ENCODE peak calls at places on chromosome 18, in seven cellular contexts. T is CD8-positive, alpha-beta T cell; X is IMR-90; Y is OCI-LY7; N is prostate gland; Z is K562; D is testis. R is an unnamed sample.

GRCh38 chr18:48902023-48902855 is 48.5 kb downstream of the SMAD7 start:
- DNase-seq in N (peak; percentile 56), T (no peak), D (peak; percentile 79), Z (peak; percentile 78), Y (no peak), X (peak; percentile 91), R (peak; percentile 78)

GRCh38 chr18:76349067-76349715 is 145.9 kb downstream of the ZNF516 start:
- DNase-seq in Y (peak; percentile 50), D (peak; percentile 88), T (peak; percentile 59), Z (peak; percentile 68), X (peak; percentile 67), N (peak; percentile 74), R (peak; percentile 73)

GRCh38 chr18:31740180-31740579 is 20.5 kb downstream of the SLC25A52 start:
- DNase-seq in N (no peak), D (no peak), X (no peak), Z (no peak), T (no peak), Y (peak; percentile 5), R (no peak)

GRCh38 chr18:11852048-11852341 is 782 bp downstream of the CHMP1B start:
- DNase-seq in T (peak; percentile 63), X (no peak), D (no peak), N (no peak), Y (no peak), Z (no peak), R (no peak)

GRCh38 chr18:50869150-50869549 is 9.8 kb upstream of the ME2 start:
- DNase-seq in N (no peak), X (no peak), D (no peak), Z (no peak), Y (no peak), T (no peak), R (no peak)

GRCh38 chr18:46167971-46168370 is 63.8 kb downstream of the HAUS1 start:
- DNase-seq in X (no peak), N (no peak), D (no peak), T (no peak), Y (peak; percentile 88), Z (no peak), R (peak; percentile 51)

GRCh38 chr18:62554083-62554815 is 31.4 kb downstream of the ZCCHC2 start:
- DNase-seq in N (no peak), Y (no peak), Z (no peak), T (no peak), D (no peak), X (no peak), R (no peak)

GRCh38 chr18:11521853-11522252 is 87.5 kb upstream of the SLC35G4 start:
- DNase-seq in Z (no peak), Y (no peak), T (no peak), D (no peak), N (no peak), X (no peak), R (no peak)

GRCh38 chr18:55265916-55266488 is 306.7 kb upstream of the CCDC68 start:
- DNase-seq in X (peak; percentile 27), N (no peak), Y (no peak), T (no peak), D (no peak), Z (no peak), R (no peak)

GRCh38 chr18:76588591-76589303 is 93.7 kb upstream of the ZNF516 start:
- DNase-seq in T (no peak), Y (no peak), N (no peak), D (peak; percentile 72), X (no peak), Z (no peak), R (no peak)

GRCh38 chr18:50879302-50880107 is 587 bp downstream of the ME2 start:
- DNase-seq in X (peak; percentile 38), D (peak; percentile 50), Z (peak; percentile 44), T (peak; percentile 20), N (peak; percentile 25), Y (peak; percentile 26), R (peak; percentile 53)

GRCh38 chr18:40431071-40431998 is 1523.7 kb upstream of the PIK3C3 start:
- DNase-seq in D (no peak), Z (no peak), X (no peak), Y (no peak), T (no peak), N (no peak), R (no peak)

GRCh38 chr18:39701071-39701783 is 2135.6 kb upstream of the CELF4 start:
- DNase-seq in N (no peak), Z (no peak), X (peak; percentile 8), T (no peak), D (no peak), Y (no peak), R (no peak)

GRCh38 chr18:56869189-56869777 is 218.1 kb downstream of the WDR7 start:
- DNase-seq in T (no peak), X (peak; percentile 73), Z (peak; percentile 32), Y (peak; percentile 52), N (no peak), D (no peak), R (no peak)

GRCh38 chr18:38847326-38847725 is 1281.7 kb upstream of the CELF4 start:
- DNase-seq in D (no peak), Z (no peak), X (no peak), T (no peak), N (no peak), Y (no peak), R (no peak)

GRCh38 chr18:51491678-51492372 is 294.3 kb upstream of the MEX3C start:
- DNase-seq in X (no peak), N (no peak), Z (no peak), Y (no peak), D (no peak), T (no peak), R (no peak)

GRCh38 chr18:55522011-55522410 is 66.0 kb downstream of the TCF4 start:
- DNase-seq in D (no peak), Y (peak; percentile 32), T (no peak), N (no peak), Z (peak; percentile 71), X (no peak), R (peak; percentile 35)

GRCh38 chr18:54740146-54740844 is 88.0 kb upstream of the RAB27B start:
- DNase-seq in T (no peak), X (peak; percentile 82), D (no peak), Y (no peak), Z (no peak), N (no peak), R (no peak)

GRCh38 chr18:36572135-36572856 is 256.5 kb downstream of the TPGS2 start:
- DNase-seq in Z (peak; percentile 57), X (peak; percentile 49), D (peak; percentile 72), Y (peak; percentile 21), T (no peak), N (peak; percentile 40), R (peak; percentile 63)

GRCh38 chr18:25180974-25181373 is 171.0 kb downstream of the ZNF521 start:
- DNase-seq in X (no peak), Z (no peak), Y (no peak), D (no peak), T (no peak), N (no peak), R (no peak)
- H3K9me3 ChIP-seq in X (no peaks in the 10 kb centered on the region), Z (no peaks in the 10 kb centered on the region), Y (no peaks in the 10 kb centered on the region), D (no peaks in the 10 kb centered on the region), T (no peaks in the 10 kb centered on the region), N (no peaks in the 10 kb centered on the region), R (no peaks in the 10 kb centered on the region)

GRCh38 chr18:35407871-35408481 is 30.8 kb upstream of the ZNF396 start:
- DNase-seq in N (peak; percentile 51), D (peak; percentile 60), T (peak; percentile 49), Y (peak; percentile 68), X (peak; percentile 69), Z (peak; percentile 85), R (peak; percentile 74)

GRCh38 chr18:35408843-35409261 is 31.7 kb upstream of the ZNF396 start:
- DNase-seq in D (no peak), Y (no peak), N (no peak), T (no peak), Z (no peak), X (no peak), R (peak; percentile 87)

GRCh38 chr18:35413163-35413511 is 36.0 kb upstream of the ZNF396 start:
- DNase-seq in T (no peak), D (no peak), X (no peak), Y (peak; percentile 16), Z (no peak), N (no peak), R (no peak)

GRCh38 chr18:35410561-35410960 is 33.4 kb upstream of the ZNF396 start:
- DNase-seq in X (no peak), N (no peak), D (no peak), Z (no peak), T (no peak), Y (peak; percentile 40), R (no peak)

GRCh38 chr18:35409921-35410320 is 32.8 kb upstream of the ZNF396 start:
- DNase-seq in Y (no peak), D (no peak), X (no peak), T (no peak), N (no peak), Z (peak; percentile 52), R (peak; percentile 76)
- H3K4me1 ChIP-seq in Y (peaks cover 49% of the 10 kb centered on the region), D (no peaks in the 10 kb centered on the region), X (no peaks in the 10 kb centered on the region), T (peaks cover 9% of the 10 kb centered on the region), N (no peaks in the 10 kb centered on the region), Z (peaks cover 8% of the 10 kb centered on the region), R (peaks cover 4% of the 10 kb centered on the region)

GRCh38 chr18:28109781-28110460 is 67.0 kb downstream of the CDH2 start:
- DNase-seq in D (no peak), Z (no peak), Y (no peak), X (no peak), T (no peak), N (no peak), R (no peak)

GRCh38 chr18:28108254-28108653 is 68.7 kb downstream of the CDH2 start:
- DNase-seq in T (no peak), Y (no peak), X (no peak), N (no peak), Z (no peak), D (no peak), R (no peak)

GRCh38 chr18:28112056-28112470 is 64.9 kb downstream of the CDH2 start:
- DNase-seq in D (no peak), T (no peak), X (peak; percentile 89), Z (no peak), Y (no peak), N (no peak), R (no peak)

GRCh38 chr18:28110924-28111323 is 66.0 kb downstream of the CDH2 start:
- DNase-seq in N (no peak), T (no peak), Z (no peak), Y (no peak), X (no peak), D (peak; percentile 68), R (no peak)

DNA sequence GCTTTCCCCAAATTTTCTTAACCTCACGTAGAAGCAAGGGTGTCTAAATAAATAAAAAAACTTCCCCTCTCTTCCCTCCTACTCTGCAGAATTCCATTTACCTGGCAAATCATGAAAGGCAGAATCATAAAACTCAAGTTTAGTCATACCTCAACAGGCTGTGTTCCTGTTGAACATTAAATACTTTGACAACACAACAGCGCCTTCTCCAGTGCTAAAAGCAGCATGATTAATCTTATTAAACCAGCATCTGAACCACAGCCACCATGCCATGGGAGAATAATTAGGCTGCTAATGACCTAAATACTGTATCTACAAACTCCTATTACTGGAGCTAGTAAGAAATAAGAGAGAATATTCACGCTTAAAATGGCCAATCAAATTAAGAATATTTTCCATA is 68.1 kb downstream of the CDH2 start:
- DNase-seq in T (no peak), X (no peak), Z (no peak), Y (peak; percentile 1), N (no peak), D (no peak), R (no peak)
- TF ChIP-seq CTCF in T (no peak), X (no peak), Z (no peak), Y (peak; percentile 21), N (no peak), D (no peak), R (no peak)

GRCh38 chr18:8584798-8585197 is 24.4 kb upstream of the RAB12 start:
- DNase-seq in T (no peak), D (no peak), X (no peak), Y (no peak), N (no peak), Z (no peak), R (no peak)

GRCh38 chr18:8586956-8587355 is 22.3 kb upstream of the RAB12 start:
- DNase-seq in T (no peak), N (no peak), Y (no peak), X (no peak), Z (no peak), D (no peak), R (no peak)
- H3K9me3 ChIP-seq in T (no peaks in the 10 kb centered on the region), N (no peaks in the 10 kb centered on the region), Y (peaks cover 6% of the 10 kb centered on the region), X (no peaks in the 10 kb centered on the region), Z (no peaks in the 10 kb centered on the region), D (no peaks in the 10 kb centered on the region), R (no peaks in the 10 kb centered on the region)